ENCODE peak calls at places on chromosomes 7 and 10, in four cellular contexts. Z is NCI-H2081; T is activated effector memory CD4-positive, alpha-beta T cell treated with anti-CD3 and anti-CD28 coated beads, Interleukin-2, amount 50 U/mL, for 16 hours; L is activated T-helper 1 cell treated with anti-CD3 and anti-CD28 coated beads, Interleukin-2, amount 50 U/mL, for 16 hours. X is an unnamed sample.

GRCh38 chr7:100471021-100471420 is 7.0 kb upstream of the SPACDR start:
- DNase-seq in L (no peak), Z (no peak), T (no peak), X (peak)

GRCh38 chr10:124465777-124466488 is 4.3 kb downstream of the LHPP start:
- DNase-seq in Z (no peak), L (no peak), T (no peak), X (no peak)

GRCh38 chr10:114084225-114084624 is 40.6 kb downstream of the ADRB1 start:
- DNase-seq in T (no peak), Z (no peak), L (no peak), X (no peak)

GRCh38 chr7:38751416-38751815 is 120.2 kb upstream of the AMPH start:
- DNase-seq in L (no peak), Z (no peak), T (no peak), X (no peak)

GRCh38 chr7:121937224-121937623 is 64.3 kb downstream of the PTPRZ1 start:
- DNase-seq in Z (no peak), T (no peak), L (no peak), X (no peak)

GRCh38 chr7:2522780-2523433 is 3.3 kb downstream of the LFNG start:
- DNase-seq in L (no peak), T (peak), Z (peak), X (no peak)

GRCh38 chr10:13707156-13707881 is 120.6 kb downstream of the PRPF18 start:
- DNase-seq in T (no peak), L (no peak), Z (no peak), X (no peak)

GRCh38 chr10:58963101-58963534 is 213.3 kb upstream of the PHYHIPL start:
- DNase-seq in Z (no peak), T (no peak), L (no peak), X (no peak)

GRCh38 chr7:6718124-6718523 is 11.4 kb upstream of the ZNF12 start:
- DNase-seq in Z (no peak), L (no peak), T (no peak), X (no peak)

GRCh38 chr7:16786257-16786656 is 18.5 kb downstream of the AGR2 start:
- DNase-seq in Z (no peak), L (no peak), T (no peak), X (no peak)

GRCh38 chr7:41047789-41048191 is 655.1 kb downstream of the INHBA start:
- DNase-seq in Z (no peak), T (no peak), L (no peak), X (peak)

GRCh38 chr10:97131702-97132101 is 54.1 kb downstream of the SLIT1 start:
- DNase-seq in Z (no peak), L (no peak), T (no peak), X (no peak)

GRCh38 chr10:21174670-21175495 is 277.8 kb upstream of the NEBL start:
- DNase-seq in T (no peak), L (no peak), Z (no peak), X (no peak)

GRCh38 chr10:30420266-30420665 is 13.7 kb upstream of the MAP3K8 start:
- DNase-seq in Z (no peak), L (no peak), T (no peak), X (no peak)

GRCh38 chr10:89129850-89130396 is 77.2 kb downstream of the CH25H start:
- DNase-seq in T (no peak), L (no peak), Z (no peak), X (peak)

GRCh38 chr10:121580276-121581116 is 17.7 kb downstream of the FGFR2 start:
- DNase-seq in Z (no peak), T (no peak), L (no peak), X (no peak)

GRCh38 chr7:6248581-6248980 is 23.8 kb downstream of the CYTH3 start:
- DNase-seq in L (no peak), Z (no peak), T (no peak), X (no peak)

GRCh38 chr7:47968852-47969774 is 10.3 kb downstream of the HUS1 start:
- DNase-seq in T (peak), Z (peak), L (peak), X (peak)

GRCh38 chr7:74665296-74665938 is 7.9 kb downstream of the GTF2I start:
- DNase-seq in L (no peak), Z (no peak), T (peak), X (no peak)

GRCh38 chr7:131546126-131546525 is 10.3 kb downstream of the PODXL start:
- DNase-seq in L (no peak), Z (no peak), T (no peak), X (no peak)

GRCh38 chr10:52533986-52534385 is 219.9 kb downstream of the DKK1 start:
- DNase-seq in T (no peak), Z (no peak), L (no peak), X (no peak)

GRCh38 chr7:138727336-138728099 is 26.4 kb upstream of the SVOPL start:
- DNase-seq in Z (no peak), L (no peak), T (no peak), X (no peak)

GRCh38 chr10:130352291-130352645 is 216.1 kb downstream of the GLRX3 start:
- DNase-seq in T (peak), Z (no peak), L (no peak), X (no peak)

GRCh38 chr7:136728945-136729344 is 139.5 kb upstream of the CHRM2 start:
- DNase-seq in L (no peak), Z (no peak), T (no peak), X (no peak)

GRCh38 chr10:7551891-7552731 is 114.7 kb downstream of the ITIH5 start:
- DNase-seq in L (no peak), Z (no peak), T (no peak), X (no peak)

GRCh38 chr10:118439824-118440223 is 97.7 kb upstream of the FAM204A start:
- DNase-seq in T (no peak), Z (no peak), L (no peak), X (no peak)

GRCh38 chr10:11742779-11743298 is 657 bp downstream of the ECHDC3 start:
- DNase-seq in Z (no peak), L (no peak), T (no peak), X (no peak)